ENCODE peak calls at places on chromosomes 1 and 21, in four cellular contexts. P is H1, A is A549, Q is tibial nerve. K is an unnamed sample.

GRCh38 chr21:35406600-35406999 is 357.5 kb upstream of the RUNX1 start:
- DNase-seq in A (no peak), P (no peak), Q (no peak), K (no peak)

GRCh38 chr1:48807599-48808260 is 31.0 kb upstream of the BEND5 start:
- DNase-seq in Q (no peak), P (no peak), A (no peak), K (no peak)

GRCh38 chr1:33181038-33181861 is 593 bp downstream of the TRIM62 start:
- DNase-seq in P (peak; percentile 78), Q (no peak), A (peak; percentile 42), K (peak; percentile 82)

GRCh38 chr1:33337994-33338494 is 17.1 kb upstream of the A3GALT2 start:
- DNase-seq in A (no peak), Q (peak; percentile 74), P (no peak), K (peak; percentile 70)

GRCh38 chr1:53800621-53801020 is 37.5 kb downstream of the NDC1 start:
- DNase-seq in P (no peak), Q (no peak), A (no peak), K (no peak)

GRCh38 chr1:2259668-2260392 is 31.7 kb downstream of the SKI start:
- DNase-seq in P (no peak), Q (no peak), A (no peak), K (no peak)

GRCh38 chr1:113930499-113931161 is 1.5 kb downstream of the HIPK1 start:
- DNase-seq in P (no peak), A (peak; percentile 21), Q (no peak), K (no peak)

GRCh38 chr1:32321712-32322291 is 14.2 kb downstream of the MARCKSL1 start:
- DNase-seq in P (no peak), Q (no peak), A (peak; percentile 42), K (peak; percentile 14)

GRCh38 chr1:61318319-61319125 is 236.2 kb downstream of the NFIA start:
- DNase-seq in P (no peak), Q (peak; percentile 62), A (no peak), K (peak; percentile 88)

GRCh38 chr21:42460391-42461184 is 35.4 kb downstream of the RSPH1 start:
- DNase-seq in A (no peak), P (no peak), Q (no peak), K (no peak)

GRCh38 chr1:239963861-239964260 is 127.8 kb upstream of the FMN2 start:
- DNase-seq in A (no peak), P (no peak), Q (no peak), K (no peak)

GRCh38 chr1:10932088-10932487 is 80.4 kb upstream of the TARDBP start:
- DNase-seq in P (no peak), A (no peak), Q (no peak), K (no peak)

GRCh38 chr1:33137800-33138199 is 44.0 kb downstream of the TRIM62 start:
- DNase-seq in P (peak; percentile 85), Q (no peak), A (no peak), K (no peak)

GRCh38 chr1:230401763-230402294 is 24.3 kb downstream of the PGBD5 start:
- DNase-seq in A (no peak), Q (no peak), P (no peak), K (no peak)

GRCh38 chr1:173954179-173954578 is 37.1 kb upstream of the SERPINC1 start:
- DNase-seq in P (no peak), Q (no peak), A (no peak), K (no peak)

GRCh38 chr1:201892211-201892610 is 3.5 kb downstream of the SHISA4 start:
- DNase-seq in A (no peak), P (no peak), Q (no peak), K (no peak)

GRCh38 chr1:180372728-180373127 is 129.6 kb downstream of the ACBD6 start:
- DNase-seq in Q (no peak), P (no peak), A (no peak), K (no peak)

GRCh38 chr1:184258525-184258924 is 128.3 kb upstream of the C1orf21 start:
- DNase-seq in Q (no peak), A (no peak), P (no peak), K (no peak)

GRCh38 chr1:74266001-74266400 is 30.8 kb downstream of the TNNI3K start:
- DNase-seq in P (no peak), A (no peak), Q (no peak), K (no peak)

GRCh38 chr1:115828101-115829022 is 12.6 kb downstream of the NHLH2 start:
- DNase-seq in P (peak; percentile 66), Q (no peak), A (no peak), K (peak; percentile 67)

GRCh38 chr1:154886281-154887036 is 16.4 kb upstream of the KCNN3 start:
- DNase-seq in P (no peak), Q (no peak), A (no peak), K (peak; percentile 25)

GRCh38 chr1:211420389-211420788 is 71.6 kb downstream of the RD3 start:
- DNase-seq in Q (no peak), P (no peak), A (no peak), K (no peak)

GRCh38 chr1:229227298-229227919 is 43.5 kb upstream of the RAB4A start:
- DNase-seq in A (peak; percentile 89), P (peak; percentile 95), Q (peak; percentile 77), K (peak; percentile 92)
- TF ChIP-seq EP300 in A (no peak), P (no peak), Q (peak; percentile 44), K (no peak)

GRCh38 chr1:92790867-92791266 is 6.0 kb upstream of the EVI5 start:
- DNase-seq in Q (no peak), A (no peak), P (no peak), K (no peak)
- H3K4me3 ChIP-seq in Q (no peak overlapping the region), A (no peak overlapping the region), P (no peak overlapping the region), K (no peak overlapping the region)

GRCh38 chr1:915295-916172 is 8.2 kb upstream of the SAMD11 start:
- DNase-seq in Q (no peak), P (no peak), A (no peak), K (peak; percentile 38)

GRCh38 chr1:917076-917459 is 6.7 kb upstream of the SAMD11 start:
- DNase-seq in P (no peak), A (no peak), Q (no peak), K (no peak)

GRCh38 chr1:914891-915280 is 8.8 kb upstream of the SAMD11 start:
- DNase-seq in P (no peak), A (no peak), Q (no peak), K (peak; percentile 32)

GRCh38 chr1:917466-918091 is 6.1 kb upstream of the SAMD11 start:
- DNase-seq in P (no peak), A (no peak), Q (no peak), K (no peak)

GRCh38 chr1:916173-917075 is 7.3 kb upstream of the SAMD11 start:
- DNase-seq in P (no peak), A (no peak), Q (no peak), K (peak; percentile 60)
- TF ChIP-seq EP300 in P (no peak), A (no peak), Q (no peak), K (no peak)

GRCh38 chr1:66559517-66559916 is 25.6 kb downstream of the SGIP1 start:
- DNase-seq in A (no peak), Q (no peak), P (no peak), K (no peak)

GRCh38 chr1:66562561-66562960 is 28.6 kb downstream of the SGIP1 start:
- DNase-seq in P (no peak), Q (no peak), A (no peak), K (no peak)

GRCh38 chr1:66564250-66564649 is 30.3 kb downstream of the SGIP1 start:
- DNase-seq in P (no peak), Q (no peak), A (peak; percentile 6), K (no peak)

DNA sequence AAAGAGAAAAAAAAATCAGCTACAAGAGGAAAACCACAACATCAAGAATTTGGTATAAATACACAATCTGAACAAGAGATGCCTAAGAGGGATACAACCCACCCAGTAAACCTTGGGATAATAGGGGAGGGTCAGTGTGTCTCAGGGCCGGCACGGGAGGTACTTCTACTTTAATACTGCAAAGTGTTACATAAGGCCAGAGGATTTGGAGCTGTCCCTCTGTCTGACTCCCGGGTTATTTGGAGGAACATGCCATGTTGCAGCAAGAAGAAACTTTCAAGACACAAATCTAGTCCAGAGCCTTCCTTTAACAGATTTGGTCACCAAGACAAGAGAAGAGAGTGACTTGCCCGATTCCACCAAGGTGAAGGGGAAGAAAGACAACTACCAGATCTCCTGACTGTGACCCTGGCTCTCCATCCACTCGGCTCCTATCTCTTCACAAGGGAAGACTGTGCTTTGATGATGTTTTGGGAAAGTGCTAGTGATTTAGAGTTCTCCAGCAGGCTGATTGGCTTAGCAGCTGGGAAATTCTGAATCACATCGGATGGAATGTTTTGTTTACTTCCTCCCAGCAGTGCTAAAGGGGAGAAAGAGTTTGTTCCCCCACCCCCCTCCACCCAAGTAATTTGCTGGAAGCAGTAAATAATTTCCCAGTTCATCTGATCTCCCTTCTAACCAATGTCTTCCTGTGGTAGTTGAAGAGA is 29.3 kb downstream of the SGIP1 start:
- DNase-seq in P (no peak), Q (no peak), A (no peak), K (peak; percentile 76)
- H3K4me3 ChIP-seq in P (no peak overlapping the region), Q (no peak overlapping the region), A (no peak overlapping the region), K (no peak overlapping the region)

DNA sequence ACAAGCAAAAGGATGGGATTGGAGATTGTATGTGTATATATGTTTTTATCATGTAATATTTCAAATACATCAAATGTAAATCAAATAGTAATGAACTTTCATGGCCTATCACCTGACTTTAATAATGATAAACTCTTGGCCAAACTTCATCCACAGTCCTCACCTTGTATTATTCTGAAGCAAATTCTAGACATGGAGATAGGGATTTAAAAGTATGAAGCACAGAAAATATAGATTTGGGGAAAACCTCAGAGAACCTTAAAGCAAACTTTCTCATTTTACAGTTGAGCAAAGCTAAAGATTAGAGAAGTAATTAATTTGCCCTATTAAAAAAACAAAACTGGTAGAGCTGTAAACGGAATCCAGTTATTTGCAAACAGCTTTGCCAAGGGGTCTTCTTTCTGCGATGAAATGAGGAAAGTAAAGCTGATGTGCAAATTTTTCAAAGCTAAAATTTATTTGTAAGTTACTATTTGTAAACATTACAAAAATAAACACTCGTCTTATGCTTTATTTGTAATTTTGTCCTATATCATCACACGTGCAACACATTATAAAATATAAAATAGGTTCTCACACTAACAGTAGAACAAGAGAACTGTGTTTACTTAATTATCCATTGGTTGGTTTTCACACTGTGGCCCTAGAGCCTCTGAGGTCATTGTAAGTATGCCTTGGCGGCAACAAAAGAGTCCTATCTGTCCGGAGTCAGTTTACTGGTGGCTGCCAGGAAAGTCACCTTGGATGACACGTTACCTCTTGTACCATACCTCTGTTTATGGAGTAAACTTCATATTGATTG is 20.0 kb upstream of the KIF14 start:
- DNase-seq in Q (no peak), P (no peak), A (no peak), K (no peak)
- TF ChIP-seq EP300 in Q (no peak), P (no peak), A (no peak), K (no peak)

GRCh38 chr1:41622402-41622801 is 137.9 kb upstream of the EDN2 start:
- DNase-seq in A (no peak), Q (no peak), P (no peak), K (peak; percentile 12)

GRCh38 chr1:41626146-41626545 is 141.7 kb upstream of the EDN2 start:
- DNase-seq in P (peak; percentile 35), A (no peak), Q (no peak), K (peak; percentile 25)

GRCh38 chr1:41621791-41622190 is 137.3 kb upstream of the EDN2 start:
- DNase-seq in A (no peak), P (peak; percentile 24), Q (no peak), K (peak; percentile 24)

GRCh38 chr1:41622859-41623732 is 138.6 kb upstream of the EDN2 start:
- DNase-seq in P (peak; percentile 34), Q (no peak), A (no peak), K (peak; percentile 24)

DNA sequence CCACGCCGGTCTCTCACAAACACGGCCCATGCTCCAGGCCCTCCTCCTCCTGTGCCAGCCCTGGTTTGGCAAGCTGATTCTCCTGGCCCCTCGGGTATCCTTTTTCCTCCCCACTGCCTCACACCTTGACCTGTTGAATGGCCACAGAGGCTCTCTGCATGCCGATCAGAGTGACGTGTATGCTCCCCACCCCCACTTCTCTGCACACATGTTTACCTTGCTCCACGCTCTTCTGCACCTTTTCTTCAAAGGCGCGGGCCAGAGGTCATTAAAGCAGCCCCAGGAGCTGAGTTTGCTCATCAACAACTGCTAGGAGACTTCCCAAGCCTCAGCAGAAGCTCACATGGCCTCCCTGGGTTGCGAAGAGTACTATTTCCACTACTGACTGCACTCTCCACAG is 139.3 kb upstream of the EDN2 start:
- DNase-seq in P (peak; percentile 32), A (no peak), Q (no peak), K (peak; percentile 21)
- H3K4me3 ChIP-seq in P (no peak overlapping the region), A (no peak overlapping the region), Q (no peak overlapping the region), K (no peak overlapping the region)